ENCODE peak calls at places on chromosomes 5 and 9, in five cellular contexts. One of them, this sample, is unnamed.

GRCh38 chr5:59328801-59329296 is 564.7 kb downstream of the PDE4D start:
- DNase-seq in GM23248: no peak
- DNase-seq in OCI-LY7: no peak
- DNase-seq in effector memory CD4-positive, alpha-beta T cell: no peak
- DNase-seq in RWPE1: no peak
- DNase-seq in this sample: no peak

GRCh38 chr5:45454114-45454513 is 242.1 kb downstream of the HCN1 start:
- DNase-seq in GM23248: peak
- DNase-seq in OCI-LY7: no peak
- DNase-seq in effector memory CD4-positive, alpha-beta T cell: no peak
- DNase-seq in RWPE1: peak
- DNase-seq in this sample: no peak

GRCh38 chr9:18798106-18798505 is 234.9 kb downstream of the SAXO1 start:
- DNase-seq in GM23248: peak
- DNase-seq in RWPE1: no peak
- DNase-seq in OCI-LY7: no peak
- DNase-seq in effector memory CD4-positive, alpha-beta T cell: no peak
- DNase-seq in this sample: no peak

GRCh38 chr9:121926417-121926816 is 166.7 kb downstream of the TTLL11 start:
- DNase-seq in GM23248: no peak
- DNase-seq in OCI-LY7: no peak
- DNase-seq in RWPE1: no peak
- DNase-seq in effector memory CD4-positive, alpha-beta T cell: no peak
- DNase-seq in this sample: no peak

GRCh38 chr9:121599186-121599871 is 52.1 kb upstream of the DAB2IP start:
- DNase-seq in RWPE1: peak
- DNase-seq in GM23248: peak
- DNase-seq in effector memory CD4-positive, alpha-beta T cell: no peak
- DNase-seq in OCI-LY7: no peak
- DNase-seq in this sample: no peak

GRCh38 chr5:35229076-35230042 is 928 bp downstream of the PRLR start:
- DNase-seq in effector memory CD4-positive, alpha-beta T cell: no peak
- DNase-seq in RWPE1: peak
- DNase-seq in OCI-LY7: no peak
- DNase-seq in GM23248: peak
- DNase-seq in this sample: no peak

GRCh38 chr9:24602687-24603352 is 57.1 kb upstream of the IZUMO3 start:
- DNase-seq in effector memory CD4-positive, alpha-beta T cell: no peak
- DNase-seq in RWPE1: peak
- DNase-seq in OCI-LY7: no peak
- DNase-seq in GM23248: no peak
- DNase-seq in this sample: no peak

GRCh38 chr5:177429248-177430045 is 3.0 kb downstream of the GRK6 start:
- DNase-seq in RWPE1: no peak
- DNase-seq in GM23248: no peak
- DNase-seq in OCI-LY7: peak
- DNase-seq in effector memory CD4-positive, alpha-beta T cell: peak
- DNase-seq in this sample: no peak

GRCh38 chr5:144028058-144028457 is 142.4 kb downstream of the YIPF5 start:
- DNase-seq in GM23248: peak
- DNase-seq in RWPE1: no peak
- DNase-seq in OCI-LY7: no peak
- DNase-seq in effector memory CD4-positive, alpha-beta T cell: no peak
- DNase-seq in this sample: no peak

GRCh38 chr9:123327697-123328100 is 28.3 kb upstream of the CRB2 start:
- DNase-seq in OCI-LY7: no peak
- DNase-seq in RWPE1: peak
- DNase-seq in effector memory CD4-positive, alpha-beta T cell: no peak
- DNase-seq in GM23248: no peak
- DNase-seq in this sample: no peak

GRCh38 chr5:9707766-9708462 is 77.8 kb upstream of the TAS2R1 start:
- DNase-seq in GM23248: peak
- DNase-seq in RWPE1: no peak
- DNase-seq in OCI-LY7: no peak
- DNase-seq in effector memory CD4-positive, alpha-beta T cell: no peak
- DNase-seq in this sample: no peak

GRCh38 chr5:159640376-159640775 is 275.9 kb upstream of the ADRA1B start:
- DNase-seq in RWPE1: no peak
- DNase-seq in GM23248: no peak
- DNase-seq in OCI-LY7: no peak
- DNase-seq in effector memory CD4-positive, alpha-beta T cell: no peak
- DNase-seq in this sample: no peak

GRCh38 chr5:98769006-98769255 is 4.5 kb upstream of the RGMB start:
- DNase-seq in OCI-LY7: no peak
- DNase-seq in GM23248: no peak
- DNase-seq in RWPE1: no peak
- DNase-seq in effector memory CD4-positive, alpha-beta T cell: peak
- DNase-seq in this sample: no peak

GRCh38 chr5:6111131-6111530 is 267.2 kb downstream of the MED10 start:
- DNase-seq in GM23248: no peak
- DNase-seq in OCI-LY7: no peak
- DNase-seq in RWPE1: no peak
- DNase-seq in effector memory CD4-positive, alpha-beta T cell: no peak
- DNase-seq in this sample: no peak

GRCh38 chr5:143506881-143507552 is 103.5 kb upstream of the NR3C1 start:
- DNase-seq in RWPE1: peak
- DNase-seq in OCI-LY7: no peak
- DNase-seq in GM23248: peak
- DNase-seq in effector memory CD4-positive, alpha-beta T cell: no peak
- DNase-seq in this sample: peak

GRCh38 chr9:96061293-96061987 is 185.9 kb downstream of the ERCC6L2 start:
- DNase-seq in effector memory CD4-positive, alpha-beta T cell: no peak
- DNase-seq in GM23248: peak
- DNase-seq in OCI-LY7: no peak
- DNase-seq in RWPE1: peak
- DNase-seq in this sample: no peak

GRCh38 chr5:134749415-134749814 is 9.2 kb upstream of the DDX46 start:
- DNase-seq in GM23248: no peak
- DNase-seq in OCI-LY7: no peak
- DNase-seq in effector memory CD4-positive, alpha-beta T cell: no peak
- DNase-seq in RWPE1: no peak
- DNase-seq in this sample: no peak

GRCh38 chr5:137192293-137192743 is 306.8 kb downstream of the SPOCK1 start:
- DNase-seq in OCI-LY7: no peak
- DNase-seq in RWPE1: peak
- DNase-seq in GM23248: peak
- DNase-seq in effector memory CD4-positive, alpha-beta T cell: no peak
- DNase-seq in this sample: no peak

GRCh38 chr5:103562453-103563157 is at the start of gene NUDT12:
- DNase-seq in RWPE1: peak
- DNase-seq in effector memory CD4-positive, alpha-beta T cell: peak
- DNase-seq in GM23248: peak
- DNase-seq in OCI-LY7: no peak
- DNase-seq in this sample: peak

GRCh38 chr9:83620841-83621636 is 1.9 kb upstream of the IDNK start:
- DNase-seq in effector memory CD4-positive, alpha-beta T cell: no peak
- DNase-seq in GM23248: peak
- DNase-seq in OCI-LY7: peak
- DNase-seq in RWPE1: peak
- DNase-seq in this sample: no peak

GRCh38 chr5:124746916-124747769 is 704 bp upstream of the ZNF608 start:
- DNase-seq in RWPE1: peak
- DNase-seq in OCI-LY7: peak
- DNase-seq in effector memory CD4-positive, alpha-beta T cell: no peak
- DNase-seq in GM23248: peak
- DNase-seq in this sample: peak

GRCh38 chr5:55645304-55645703 is 66.8 kb downstream of the SLC38A9 start:
- DNase-seq in RWPE1: no peak
- DNase-seq in effector memory CD4-positive, alpha-beta T cell: no peak
- DNase-seq in OCI-LY7: no peak
- DNase-seq in GM23248: peak
- DNase-seq in this sample: no peak
- H3K27ac ChIP-seq in RWPE1: no peak
- H3K27ac ChIP-seq in effector memory CD4-positive, alpha-beta T cell: no peak
- H3K27ac ChIP-seq in OCI-LY7: no peak
- H3K27ac ChIP-seq in GM23248: peak
- H3K27ac ChIP-seq in this sample: no peak

DNA sequence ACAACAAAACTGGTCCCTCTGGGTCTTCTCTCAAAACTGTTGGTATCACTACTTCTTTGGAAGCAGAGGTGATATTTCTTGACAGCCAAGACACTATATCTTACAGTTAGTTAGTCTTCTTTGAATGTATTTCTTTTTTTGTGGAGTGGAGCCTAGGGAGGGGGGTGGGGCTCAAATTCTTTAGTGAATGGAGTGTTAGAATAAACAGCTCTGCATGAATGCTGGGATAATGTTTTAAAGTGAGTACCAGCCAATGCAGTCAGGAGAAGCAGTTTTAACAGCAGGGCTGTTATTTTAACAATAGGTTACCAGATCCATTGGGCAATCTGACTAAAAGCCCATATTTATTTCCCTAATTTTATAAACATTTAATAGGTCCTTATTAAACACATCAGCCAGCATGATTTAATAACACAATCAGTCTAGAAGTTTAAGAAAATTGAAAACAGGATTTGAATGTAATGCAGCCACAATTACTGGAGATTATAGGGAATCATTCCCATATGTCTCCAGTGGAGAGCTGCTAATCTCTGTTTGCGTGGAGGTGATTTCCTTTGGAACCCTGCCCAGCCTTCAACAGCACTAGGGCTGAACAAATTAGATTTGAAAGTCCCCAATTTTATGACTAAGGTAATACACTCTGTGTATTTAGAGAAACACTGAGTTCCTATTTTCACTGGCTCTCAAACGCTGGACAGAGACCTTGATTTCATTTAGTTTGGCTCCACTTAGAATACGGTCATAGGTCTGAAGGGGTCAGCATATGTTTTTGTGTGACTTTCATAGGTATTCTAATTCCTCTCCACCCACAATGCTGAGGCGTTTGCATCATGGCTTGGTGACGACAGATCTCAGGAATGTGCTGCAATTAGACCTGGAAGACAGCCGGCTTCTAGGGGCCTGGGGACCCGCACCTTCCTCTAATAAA is 508.5 kb downstream of the EBF1 start:
- DNase-seq in RWPE1: peak
- DNase-seq in OCI-LY7: no peak
- DNase-seq in effector memory CD4-positive, alpha-beta T cell: no peak
- DNase-seq in GM23248: peak
- DNase-seq in this sample: no peak
- H3K27ac ChIP-seq in RWPE1: no peak
- H3K27ac ChIP-seq in OCI-LY7: no peak
- H3K27ac ChIP-seq in effector memory CD4-positive, alpha-beta T cell: no peak
- H3K27ac ChIP-seq in GM23248: no peak
- H3K27ac ChIP-seq in this sample: no peak

DNA sequence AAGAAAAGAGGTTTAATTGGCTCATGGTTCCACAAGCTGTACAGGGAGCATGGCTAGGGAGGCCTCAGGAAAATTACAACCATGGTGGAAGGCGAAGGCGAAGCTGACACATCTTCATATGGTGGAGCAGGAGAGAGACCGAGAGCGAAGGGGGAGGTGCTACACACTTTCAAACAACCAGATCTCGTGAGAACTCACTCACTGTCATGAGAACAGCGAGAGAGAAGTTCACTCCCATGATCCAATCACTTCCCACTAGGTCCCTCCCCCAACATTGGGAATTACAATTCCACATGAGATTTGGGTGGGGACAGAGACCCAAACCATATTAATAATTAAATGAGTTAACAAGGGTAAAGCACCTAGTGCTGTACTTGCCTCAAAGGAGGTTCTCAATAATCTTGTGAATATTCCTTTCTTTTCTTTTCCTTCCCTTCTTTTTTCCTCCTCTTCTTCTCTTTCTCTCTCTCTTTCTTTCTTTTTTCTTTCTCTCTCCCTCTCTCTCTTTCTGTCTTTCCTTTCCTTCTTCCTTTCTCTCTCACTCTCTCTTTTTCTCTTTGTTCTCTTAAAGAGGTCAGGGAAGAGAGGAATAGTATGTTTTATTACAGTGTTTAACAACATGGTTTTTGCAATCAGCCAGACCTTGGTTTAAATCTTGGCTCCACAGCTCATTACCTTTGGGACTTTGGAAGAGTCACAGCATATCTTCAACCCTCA is 29.0 kb downstream of the TNFSF15 start:
- DNase-seq in effector memory CD4-positive, alpha-beta T cell: no peak
- DNase-seq in RWPE1: no peak
- DNase-seq in OCI-LY7: no peak
- DNase-seq in GM23248: no peak
- DNase-seq in this sample: no peak
- H3K27ac ChIP-seq in effector memory CD4-positive, alpha-beta T cell: no peak
- H3K27ac ChIP-seq in RWPE1: no peak
- H3K27ac ChIP-seq in OCI-LY7: no peak
- H3K27ac ChIP-seq in GM23248: no peak
- H3K27ac ChIP-seq in this sample: no peak

GRCh38 chr5:76790632-76791290 is 28.1 kb upstream of the F2RL1 start:
- DNase-seq in RWPE1: peak
- DNase-seq in effector memory CD4-positive, alpha-beta T cell: no peak
- DNase-seq in GM23248: peak
- DNase-seq in OCI-LY7: no peak
- DNase-seq in this sample: peak
- H3K27ac ChIP-seq in RWPE1: peak
- H3K27ac ChIP-seq in effector memory CD4-positive, alpha-beta T cell: no peak
- H3K27ac ChIP-seq in GM23248: peak
- H3K27ac ChIP-seq in OCI-LY7: no peak
- H3K27ac ChIP-seq in this sample: peak

GRCh38 chr5:132364319-132364718 is 5.2 kb upstream of the SLC22A5 start:
- DNase-seq in RWPE1: peak
- DNase-seq in GM23248: peak
- DNase-seq in effector memory CD4-positive, alpha-beta T cell: no peak
- DNase-seq in OCI-LY7: no peak
- DNase-seq in this sample: no peak

GRCh38 chr5:132358760-132359159 is 10.8 kb upstream of the SLC22A5 start:
- DNase-seq in OCI-LY7: no peak
- DNase-seq in RWPE1: no peak
- DNase-seq in GM23248: no peak
- DNase-seq in effector memory CD4-positive, alpha-beta T cell: no peak
- DNase-seq in this sample: no peak

GRCh38 chr5:132365213-132365612 is 4.3 kb upstream of the SLC22A5 start:
- DNase-seq in GM23248: peak
- DNase-seq in RWPE1: peak
- DNase-seq in effector memory CD4-positive, alpha-beta T cell: no peak
- DNase-seq in OCI-LY7: no peak
- DNase-seq in this sample: no peak

GRCh38 chr5:132363431-132364112 is 5.9 kb upstream of the SLC22A5 start:
- DNase-seq in RWPE1: peak
- DNase-seq in OCI-LY7: no peak
- DNase-seq in effector memory CD4-positive, alpha-beta T cell: no peak
- DNase-seq in GM23248: peak
- DNase-seq in this sample: peak

GRCh38 chr5:132362086-132362485 is 7.4 kb upstream of the SLC22A5 start:
- DNase-seq in OCI-LY7: no peak
- DNase-seq in effector memory CD4-positive, alpha-beta T cell: no peak
- DNase-seq in RWPE1: no peak
- DNase-seq in GM23248: no peak
- DNase-seq in this sample: no peak
- H3K27ac ChIP-seq in OCI-LY7: no peak
- H3K27ac ChIP-seq in effector memory CD4-positive, alpha-beta T cell: no peak
- H3K27ac ChIP-seq in RWPE1: no peak
- H3K27ac ChIP-seq in GM23248: no peak
- H3K27ac ChIP-seq in this sample: no peak

DNA sequence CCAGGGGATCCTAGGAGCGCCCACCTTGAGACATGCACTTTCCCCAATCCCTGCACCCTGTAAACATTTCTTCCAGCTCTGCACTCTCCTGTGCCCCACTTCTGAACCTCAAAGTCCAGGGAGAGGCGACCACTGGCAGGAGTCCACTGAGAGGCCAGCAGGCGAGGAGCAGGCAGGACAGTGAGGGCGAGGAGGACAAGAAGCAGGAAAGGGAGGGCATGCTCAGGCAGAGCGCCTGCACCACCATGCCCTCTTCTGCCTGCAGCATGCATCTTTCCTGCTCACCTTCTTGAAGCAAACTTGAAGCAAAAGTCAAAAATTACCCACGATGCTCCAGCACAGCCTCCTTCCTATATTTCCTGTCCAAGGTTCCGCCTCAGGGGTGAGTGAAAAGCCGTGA is 10.1 kb downstream of the ARSB start:
- DNase-seq in RWPE1: no peak
- DNase-seq in effector memory CD4-positive, alpha-beta T cell: no peak
- DNase-seq in OCI-LY7: no peak
- DNase-seq in GM23248: no peak
- DNase-seq in this sample: no peak
- H3K27ac ChIP-seq in RWPE1: no peak
- H3K27ac ChIP-seq in effector memory CD4-positive, alpha-beta T cell: no peak
- H3K27ac ChIP-seq in OCI-LY7: no peak
- H3K27ac ChIP-seq in GM23248: no peak
- H3K27ac ChIP-seq in this sample: no peak